ENCODE peak calls at places on chromosomes 7 and 10, in six cellular contexts. E, M, T, D, G and Y are unnamed samples.

GRCh38 chr7:5396542-5396941 is 27.1 kb downstream of the TNRC18 start:
- DNase-seq in E (no peak), M (no peak), T (peak; percentile 38), D (peak; percentile 24), G (peak; percentile 50), Y (peak; percentile 60)

GRCh38 chr7:26618458-26618857 is 245.9 kb downstream of the SKAP2 start:
- DNase-seq in E (no peak), M (peak; percentile 5), T (no peak), D (no peak), G (no peak), Y (no peak)

GRCh38 chr7:28347462-28347861 is 64.9 kb upstream of the CREB5 start:
- DNase-seq in E (peak; percentile 91), M (no peak), T (peak; percentile 76), D (no peak), G (no peak), Y (no peak)

GRCh38 chr7:140263277-140263676 is 86.5 kb upstream of the KDM7A start:
- DNase-seq in E (no peak), M (no peak), T (no peak), D (no peak), G (no peak), Y (no peak)

GRCh38 chr7:81410471-81411117 is 359.3 kb downstream of the HGF start:
- DNase-seq in E (no peak), M (no peak), T (peak; percentile 94), D (peak; percentile 30), G (no peak), Y (no peak)

GRCh38 chr10:26486985-26487850 is 49.1 kb downstream of the APBB1IP start:
- DNase-seq in E (peak; percentile 84), M (peak; percentile 3), T (peak; percentile 82), D (no peak), G (peak; percentile 38), Y (peak; percentile 59)

GRCh38 chr10:86269332-86269731 is 97.3 kb downstream of the GRID1 start:
- DNase-seq in E (no peak), M (no peak), T (no peak), D (no peak), G (no peak), Y (no peak)

GRCh38 chr7:45892407-45893035 is 4.2 kb downstream of the IGFBP1 start:
- DNase-seq in E (no peak), M (peak; percentile 18), T (no peak), D (no peak), G (no peak), Y (no peak)

GRCh38 chr7:133654547-133654946 is 401.7 kb downstream of the EXOC4 start:
- DNase-seq in E (no peak), M (no peak), T (no peak), D (no peak), G (no peak), Y (no peak)

GRCh38 chr10:42898037-42898960 is 115.7 kb downstream of the BMS1 start:
- DNase-seq in E (no peak), M (no peak), T (no peak), D (no peak), G (no peak), Y (no peak)

GRCh38 chr7:150942591-150943452 is 35.3 kb downstream of the KCNH2 start:
- DNase-seq in E (no peak), M (no peak), T (no peak), D (no peak), G (no peak), Y (no peak)

GRCh38 chr7:14332155-14332554 is 342.7 kb upstream of the ETV1 start:
- DNase-seq in E (peak; percentile 1), M (no peak), T (no peak), D (peak; percentile 17), G (no peak), Y (peak; percentile 29)

GRCh38 chr7:44390701-44391100 is 65.3 kb upstream of the CAMK2B start:
- DNase-seq in E (no peak), M (no peak), T (no peak), D (no peak), G (no peak), Y (no peak)

GRCh38 chr7:2070151-2070763 is 162.5 kb downstream of the MAD1L1 start:
- DNase-seq in E (no peak), M (no peak), T (no peak), D (no peak), G (no peak), Y (no peak)

GRCh38 chr10:92024700-92025099 is 101.1 kb downstream of the BTAF1 start:
- DNase-seq in E (no peak), M (no peak), T (no peak), D (no peak), G (no peak), Y (no peak)

GRCh38 chr7:24216576-24217116 is 67.3 kb upstream of the NPY start:
- DNase-seq in E (peak; percentile 3), M (no peak), T (peak; percentile 25), D (no peak), G (no peak), Y (no peak)

GRCh38 chr7:91265693-91266066 is 1.4 kb downstream of the FZD1 start:
- DNase-seq in E (peak; percentile 52), M (no peak), T (no peak), D (no peak), G (no peak), Y (peak; percentile 39)

GRCh38 chr7:71389976-71390375 is 258.0 kb downstream of the GALNT17 start:
- DNase-seq in E (no peak), M (no peak), T (no peak), D (no peak), G (no peak), Y (no peak)

GRCh38 chr10:10421071-10421470 is 596.6 kb upstream of the CELF2 start:
- DNase-seq in E (no peak), M (no peak), T (no peak), D (no peak), G (no peak), Y (no peak)

DNA sequence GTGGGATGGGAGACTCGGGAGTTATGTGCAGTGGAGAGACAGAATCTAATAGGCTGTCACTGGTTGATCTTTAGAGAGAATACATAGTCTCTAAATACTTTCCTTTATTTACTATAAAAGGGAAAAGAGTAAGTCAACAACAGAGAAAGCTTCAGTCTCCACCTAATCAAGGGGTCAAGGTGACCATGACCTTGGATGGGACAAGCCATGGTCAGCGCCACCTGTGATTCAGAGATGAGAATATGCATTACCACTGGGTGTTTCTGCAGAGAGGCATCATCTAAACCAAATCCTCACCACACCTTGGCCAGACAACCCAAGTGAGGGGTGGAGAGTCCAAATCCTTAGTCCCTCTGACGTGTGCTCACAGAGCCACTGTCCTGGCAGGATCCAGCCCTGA is 39.9 kb downstream of the TNS3 start:
- DNase-seq in E (no peak), M (no peak), T (no peak), D (no peak), G (no peak), Y (no peak)
- H3K4me1 ChIP-seq in E (no peaks in the 10 kb centered on the region), M (peaks cover 76% of the 10 kb centered on the region), T (peaks cover 28% of the 10 kb centered on the region), D (peaks cover 11% of the 10 kb centered on the region), G (no peaks in the 10 kb centered on the region), Y (peaks cover 4% of the 10 kb centered on the region)

GRCh38 chr10:79086822-79087221 is 18.1 kb downstream of the ZMIZ1 start:
- DNase-seq in E (no peak), M (no peak), T (no peak), D (no peak), G (no peak), Y (no peak)

GRCh38 chr10:79082631-79083581 is 14.1 kb downstream of the ZMIZ1 start:
- DNase-seq in E (no peak), M (no peak), T (peak; percentile 51), D (no peak), G (no peak), Y (no peak)

GRCh38 chr10:79084972-79085597 is 16.3 kb downstream of the ZMIZ1 start:
- DNase-seq in E (no peak), M (no peak), T (no peak), D (no peak), G (no peak), Y (no peak)

GRCh38 chr10:79082035-79082373 is 13.2 kb downstream of the ZMIZ1 start:
- DNase-seq in E (no peak), M (no peak), T (no peak), D (no peak), G (no peak), Y (no peak)

GRCh38 chr10:79084012-79084971 is 15.5 kb downstream of the ZMIZ1 start:
- DNase-seq in E (peak; percentile 78), M (peak; percentile 93), T (peak; percentile 77), D (peak; percentile 51), G (no peak), Y (peak; percentile 68)
- H3K4me1 ChIP-seq in E (peaks cover 69% of the 10 kb centered on the region), M (peaks cover 100% of the 10 kb centered on the region), T (peaks cover 43% of the 10 kb centered on the region), D (peaks cover 14% of the 10 kb centered on the region), G (peaks cover 26% of the 10 kb centered on the region), Y (peaks cover 6% of the 10 kb centered on the region)

GRCh38 chr10:103180491-103180890 is 12.6 kb downstream of the NT5C2 start:
- DNase-seq in E (no peak), M (no peak), T (no peak), D (no peak), G (no peak), Y (no peak)

GRCh38 chr10:103188853-103189252 is 4.2 kb downstream of the NT5C2 start:
- DNase-seq in E (peak; percentile 70), M (no peak), T (peak; percentile 8), D (peak; percentile 45), G (no peak), Y (no peak)

GRCh38 chr10:103181244-103181643 is 11.8 kb downstream of the NT5C2 start:
- DNase-seq in E (no peak), M (no peak), T (no peak), D (peak; percentile 86), G (no peak), Y (no peak)

GRCh38 chr10:103186128-103186527 is 6.9 kb downstream of the NT5C2 start:
- DNase-seq in E (no peak), M (no peak), T (no peak), D (no peak), G (no peak), Y (no peak)

DNA sequence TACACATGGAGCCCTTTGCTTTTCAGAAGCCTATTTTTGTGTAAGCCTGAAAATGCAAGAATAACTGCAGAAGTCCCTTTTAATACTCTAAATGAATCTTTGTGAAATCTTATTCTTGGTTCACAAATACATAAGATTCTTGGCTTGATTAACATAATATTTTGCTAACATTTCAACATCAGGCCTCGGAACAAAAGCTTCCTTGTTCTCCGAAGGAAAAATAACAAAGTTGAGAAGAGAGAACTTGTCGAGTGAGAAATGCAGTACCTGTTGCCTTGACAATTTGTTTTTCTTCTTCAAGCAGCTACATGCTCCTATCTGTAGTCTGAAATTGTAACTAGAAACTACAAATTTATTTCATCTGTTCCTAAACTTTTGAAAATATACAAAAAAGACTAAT is 8.5 kb downstream of the NT5C2 start:
- DNase-seq in E (peak; percentile 66), M (peak; percentile 25), T (peak; percentile 18), D (no peak), G (no peak), Y (peak; percentile 56)
- H3K4me1 ChIP-seq in E (peaks cover 30% of the 10 kb centered on the region), M (peaks cover 54% of the 10 kb centered on the region), T (peaks cover 39% of the 10 kb centered on the region), D (peaks cover 27% of the 10 kb centered on the region), G (peaks cover 24% of the 10 kb centered on the region), Y (peaks cover 10% of the 10 kb centered on the region)

GRCh38 chr10:113648478-113648877 is 15.4 kb downstream of the NRAP start:
- DNase-seq in E (peak; percentile 6), M (no peak), T (peak; percentile 12), D (peak; percentile 47), G (no peak), Y (no peak)

GRCh38 chr10:113641702-113642101 is 22.1 kb downstream of the NRAP start:
- DNase-seq in E (no peak), M (no peak), T (no peak), D (no peak), G (no peak), Y (no peak)

GRCh38 chr10:113643183-113643582 is 20.7 kb downstream of the NRAP start:
- DNase-seq in E (no peak), M (no peak), T (peak; percentile 62), D (no peak), G (no peak), Y (no peak)

GRCh38 chr10:113646337-113647201 is 17.3 kb downstream of the NRAP start:
- DNase-seq in E (no peak), M (no peak), T (no peak), D (no peak), G (no peak), Y (peak; percentile 6)

GRCh38 chr10:113644185-113645120 is 19.4 kb downstream of the NRAP start:
- DNase-seq in E (peak; percentile 11), M (peak; percentile 15), T (no peak), D (peak; percentile 38), G (no peak), Y (no peak)
- H3K4me1 ChIP-seq in E (peaks cover 30% of the 10 kb centered on the region), M (peaks cover 8% of the 10 kb centered on the region), T (peaks cover 9% of the 10 kb centered on the region), D (peaks cover 11% of the 10 kb centered on the region), G (no peaks in the 10 kb centered on the region), Y (no peaks in the 10 kb centered on the region)